ENCODE peak calls at places on chromosomes 5 and 9, in six cellular contexts. K is H9, L is progenitor cell of endocrine pancreas, V is cardiac muscle cell, T is osteocyte, S is fibroblast of lung. G is an unnamed sample.

GRCh38 chr5:139794067-139794846 is 1.4 kb upstream of the PSD2 start:
- DNase-seq in L (no peak), S (no peak), V (no peak), T (no peak), K (no peak), G (no peak)

GRCh38 chr9:249025-249424 is 34.4 kb downstream of the DOCK8 start:
- DNase-seq in K (no peak), S (no peak), T (no peak), V (no peak), L (no peak), G (no peak)

GRCh38 chr5:61637566-61637965 is 305.5 kb downstream of the ZSWIM6 start:
- DNase-seq in L (no peak), V (no peak), T (no peak), K (peak; percentile 43), S (no peak), G (no peak)

GRCh38 chr9:135046156-135047025 is 41.1 kb upstream of the OLFM1 start:
- DNase-seq in L (no peak), T (peak; percentile 80), S (no peak), K (no peak), V (no peak), G (peak; percentile 47)

GRCh38 chr9:12718482-12719026 is 25.4 kb downstream of the TYRP1 start:
- DNase-seq in K (peak; percentile 72), S (peak; percentile 42), L (no peak), V (peak; percentile 72), T (no peak), G (no peak)

GRCh38 chr9:6827370-6827949 is 69.7 kb downstream of the KDM4C start:
- DNase-seq in S (peak; percentile 58), L (peak; percentile 45), T (no peak), K (no peak), V (peak; percentile 71), G (no peak)

GRCh38 chr5:17218353-17219005 is 1.0 kb downstream of the BASP1 start:
- DNase-seq in L (peak; percentile 15), T (no peak), K (no peak), V (peak; percentile 67), S (peak; percentile 66), G (peak; percentile 72)

GRCh38 chr9:94648191-94648590 is 8.9 kb upstream of the FBP1 start:
- DNase-seq in K (no peak), T (no peak), S (no peak), V (no peak), L (no peak), G (no peak)

GRCh38 chr9:88310310-88310980 is 77.8 kb upstream of the SPIN1 start:
- DNase-seq in S (peak; percentile 31), L (no peak), K (peak; percentile 82), T (no peak), V (no peak), G (no peak)

GRCh38 chr5:5340206-5340729 is 82.2 kb upstream of the ICE1 start:
- DNase-seq in V (no peak), K (peak; percentile 72), S (peak; percentile 91), T (peak; percentile 92), L (no peak), G (no peak)

GRCh38 chr5:53381-54174 is 38.4 kb upstream of the PLEKHG4B start:
- DNase-seq in K (peak; percentile 91), V (peak; percentile 80), L (peak; percentile 54), S (no peak), T (no peak), G (peak; percentile 78)

GRCh38 chr5:35120745-35121144 is 73.0 kb upstream of the AGXT2 start:
- DNase-seq in K (no peak), V (no peak), L (no peak), T (no peak), S (peak; percentile 65), G (no peak)

GRCh38 chr9:116859763-116860162 is 172.7 kb downstream of the TRIM32 start:
- DNase-seq in T (no peak), V (no peak), L (no peak), K (no peak), S (no peak), G (no peak)

GRCh38 chr9:128104171-128104618 is 23.3 kb downstream of the PTGES2 start:
- DNase-seq in S (no peak), K (no peak), L (no peak), V (no peak), T (no peak), G (no peak)

GRCh38 chr5:18483386-18483785 is 849.1 kb downstream of the TAF11L14 start:
- DNase-seq in L (no peak), S (no peak), V (no peak), K (no peak), T (no peak), G (no peak)

GRCh38 chr5:153088538-153088937 is 401.9 kb upstream of the GRIA1 start:
- DNase-seq in T (no peak), K (no peak), L (no peak), S (no peak), V (peak; percentile 31), G (no peak)

GRCh38 chr5:74185599-74185998 is 454.9 kb downstream of the ENC1 start:
- DNase-seq in L (no peak), S (no peak), V (no peak), K (no peak), T (no peak), G (no peak)

GRCh38 chr9:20898885-20899554 is 132.4 kb downstream of the HACD4 start:
- DNase-seq in V (peak; percentile 23), T (no peak), L (no peak), K (no peak), S (no peak), G (no peak)

GRCh38 chr5:40166757-40167156 is 513.0 kb upstream of the PTGER4 start:
- DNase-seq in V (no peak), T (no peak), K (no peak), L (no peak), S (peak; percentile 39), G (no peak)

GRCh38 chr5:31465282-31465681 is 66.6 kb downstream of the DROSHA start:
- DNase-seq in K (no peak), L (no peak), S (no peak), T (no peak), V (no peak), G (no peak)

GRCh38 chr5:72539726-72540125 is 32.5 kb upstream of the ZNF366 start:
- DNase-seq in T (no peak), L (no peak), S (no peak), K (no peak), V (no peak), G (no peak)

GRCh38 chr5:173567548-173567947 is 48.9 kb downstream of the BOD1 start:
- DNase-seq in T (no peak), L (no peak), V (no peak), S (peak; percentile 62), K (no peak), G (no peak)

GRCh38 chr9:135813671-135814290 is 93.6 kb downstream of the CAMSAP1 start:
- DNase-seq in S (no peak), L (no peak), T (no peak), K (no peak), V (no peak), G (no peak)

GRCh38 chr5:78601622-78602314 is 46.8 kb downstream of the LHFPL2 start:
- DNase-seq in K (no peak), V (no peak), T (no peak), L (no peak), S (peak; percentile 60), G (no peak)

GRCh38 chr9:90165281-90165680 is 477.3 kb downstream of the DIRAS2 start:
- DNase-seq in K (no peak), L (no peak), V (no peak), T (no peak), S (no peak), G (no peak)

GRCh38 chr9:76419782-76420380 is 25.7 kb upstream of the RFK start:
- DNase-seq in L (no peak), K (no peak), T (no peak), V (peak; percentile 23), S (no peak), G (no peak)
- TF ChIP-seq CTCF in L (peak; percentile 50), K (peak; percentile 76), T (peak; percentile 49), V (peak; percentile 69), S (peak; percentile 57), G (peak; percentile 65)

GRCh38 chr9:19381656-19382055 is 1.6 kb upstream of the RPS6 start:
- DNase-seq in T (no peak), S (no peak), V (no peak), K (no peak), L (no peak), G (no peak)
- TF ChIP-seq CTCF in T (no peak), S (no peak), V (no peak), K (no peak), L (no peak), G (no peak)

GRCh38 chr5:116740771-116741170 is 166.1 kb upstream of the SEMA6A start:
- DNase-seq in V (no peak), L (no peak), K (no peak), S (no peak), T (no peak), G (no peak)

GRCh38 chr5:116747881-116748280 is 173.3 kb upstream of the SEMA6A start:
- DNase-seq in V (no peak), K (no peak), S (peak; percentile 13), T (no peak), L (no peak), G (no peak)

GRCh38 chr5:116750626-116751188 is 176.1 kb upstream of the SEMA6A start:
- DNase-seq in K (no peak), L (no peak), V (no peak), T (no peak), S (no peak), G (no peak)

GRCh38 chr5:116751684-116752083 is 177.1 kb upstream of the SEMA6A start:
- DNase-seq in T (no peak), K (no peak), L (no peak), V (no peak), S (no peak), G (no peak)

GRCh38 chr5:116746668-116747067 is 172.0 kb upstream of the SEMA6A start:
- DNase-seq in V (no peak), K (no peak), S (no peak), T (no peak), L (no peak), G (no peak)
- TF ChIP-seq CTCF in V (no peak), K (no peak), S (no peak), T (no peak), L (no peak), G (no peak)

GRCh38 chr5:54146906-54147305 is 163.5 kb downstream of the ARL15 start:
- DNase-seq in K (no peak), V (no peak), L (no peak), S (no peak), T (no peak), G (no peak)

GRCh38 chr5:54150841-54151240 is 159.5 kb downstream of the ARL15 start:
- DNase-seq in K (no peak), T (no peak), L (no peak), V (no peak), S (no peak), G (no peak)

GRCh38 chr5:54146390-54146789 is 164.0 kb downstream of the ARL15 start:
- DNase-seq in L (no peak), T (no peak), S (no peak), K (no peak), V (no peak), G (no peak)

GRCh38 chr5:54148858-54149257 is 161.5 kb downstream of the ARL15 start:
- DNase-seq in T (no peak), V (no peak), S (peak; percentile 9), K (no peak), L (no peak), G (no peak)

DNA sequence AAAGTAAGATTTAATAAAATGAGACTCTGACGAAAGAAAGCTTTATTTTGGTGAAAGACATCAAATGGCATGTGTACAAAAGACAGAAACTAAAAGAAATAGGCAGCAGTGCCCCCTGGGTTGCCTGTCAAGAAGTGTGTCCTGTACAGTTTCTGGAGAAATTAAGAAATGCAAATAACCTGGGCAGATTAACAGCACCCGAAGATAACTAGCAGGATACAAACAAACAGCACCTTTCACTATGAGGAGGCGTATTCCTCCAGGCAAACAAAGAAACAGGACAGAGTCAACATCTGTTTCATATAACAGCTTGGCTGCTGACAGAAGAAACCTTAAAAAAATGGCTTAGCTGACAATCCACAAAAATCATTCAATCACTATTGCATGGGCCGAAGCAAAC is 162.3 kb downstream of the ARL15 start:
- DNase-seq in T (no peak), L (no peak), K (no peak), V (no peak), S (peak; percentile 45), G (no peak)
- TF ChIP-seq CTCF in T (peak; percentile 57), L (peak; percentile 14), K (no peak), V (peak; percentile 33), S (peak; percentile 31), G (peak; percentile 35)